ENCODE peak calls at places on chromosomes 11 and 22, in seven cellular contexts. R is omental fat pad, O is mucosa of descending colon, V is cardiac fibroblast, Q is IMR-90, Y is OCI-LY7, A is coronary artery. D is an unnamed sample.

GRCh38 chr11:47724041-47724729 is 9.0 kb upstream of the AGBL2 start:
- DNase-seq in Y (no peak), Q (peak), A (peak), R (no peak), V (peak), O (peak), D (no peak)

GRCh38 chr11:19959210-19959609 is 201.1 kb downstream of the DBX1 start:
- DNase-seq in Y (no peak), Q (no peak), V (no peak), R (no peak), O (no peak), A (no peak), D (no peak)

GRCh38 chr11:9493492-9493891 is 32.7 kb downstream of the ZNF143 start:
- DNase-seq in Q (no peak), R (no peak), A (no peak), V (no peak), O (no peak), Y (no peak), D (no peak)

GRCh38 chr22:46721716-46722115 is 16.3 kb downstream of the CERK start:
- DNase-seq in Q (no peak), R (no peak), V (no peak), Y (no peak), A (no peak), O (no peak), D (no peak)

GRCh38 chr11:14388352-14388751 is 29.4 kb upstream of the RRAS2 start:
- DNase-seq in A (no peak), Y (no peak), O (no peak), Q (peak), R (no peak), V (no peak), D (no peak)

GRCh38 chr22:34293324-34293723 is 373.0 kb upstream of the LARGE1 start:
- DNase-seq in R (no peak), Y (no peak), O (no peak), V (no peak), A (no peak), Q (no peak), D (no peak)

GRCh38 chr11:2825261-2825885 is 60.2 kb downstream of the CDKN1C start:
- DNase-seq in R (no peak), Y (no peak), A (peak), O (peak), Q (peak), V (peak), D (peak)

GRCh38 chr11:123624974-123625373 is 29.4 kb downstream of the SCN3B start:
- DNase-seq in O (no peak), Q (peak), A (no peak), R (no peak), Y (no peak), V (peak), D (no peak)

GRCh38 chr11:47918882-47919495 is 61.4 kb upstream of the PTPRJ start:
- DNase-seq in Y (no peak), O (no peak), R (no peak), V (peak), A (no peak), Q (peak), D (no peak)

GRCh38 chr11:57072640-57073039 is 83.9 kb downstream of the OR5AK2 start:
- DNase-seq in V (peak), O (no peak), R (no peak), Y (no peak), A (no peak), Q (peak), D (peak)

GRCh38 chr11:14642873-14643696 is 519 bp upstream of the PDE3B start:
- DNase-seq in Y (no peak), Q (no peak), R (no peak), A (peak), V (no peak), O (no peak), D (peak)

GRCh38 chr11:289145-289705 is 299 bp downstream of the PGGHG start:
- DNase-seq in R (no peak), Y (no peak), A (no peak), Q (no peak), O (no peak), V (no peak), D (peak)

GRCh38 chr11:24705474-24705873 is 208.6 kb downstream of the LUZP2 start:
- DNase-seq in A (no peak), V (no peak), R (no peak), Q (no peak), Y (no peak), O (no peak), D (no peak)

GRCh38 chr11:122779047-122779629 is 59.2 kb upstream of the CRTAM start:
- DNase-seq in R (no peak), V (peak), A (no peak), O (no peak), Y (no peak), Q (no peak), D (no peak)

GRCh38 chr22:45268167-45268957 is 16.4 kb upstream of the UPK3A start:
- DNase-seq in A (no peak), Y (no peak), V (no peak), R (no peak), Q (no peak), O (peak), D (peak)

GRCh38 chr22:23522642-23523251 is 57.3 kb downstream of the IGLL1 start:
- DNase-seq in R (no peak), A (no peak), Y (no peak), V (peak), O (no peak), Q (no peak), D (no peak)

GRCh38 chr11:47442514-47442913 is 6.4 kb downstream of the RAPSN start:
- DNase-seq in Q (no peak), O (no peak), A (no peak), Y (no peak), V (no peak), R (no peak), D (no peak)

GRCh38 chr22:30825711-30826505 is 131.2 kb downstream of the OSBP2 start:
- DNase-seq in Q (no peak), V (no peak), A (peak), R (no peak), Y (no peak), O (no peak), D (peak)

GRCh38 chr11:119533931-119534694 is 111.1 kb upstream of the THY1 start:
- DNase-seq in V (peak), R (peak), A (no peak), Y (peak), O (peak), Q (peak), D (peak)

GRCh38 chr11:112605093-112605666 is 344.5 kb upstream of the PLET1 start:
- DNase-seq in R (no peak), Y (no peak), O (no peak), Q (peak), V (no peak), A (no peak), D (no peak)

GRCh38 chr22:27777128-27777527 is 24.4 kb downstream of the MN1 start:
- DNase-seq in R (no peak), A (no peak), O (no peak), Q (no peak), V (no peak), Y (no peak), D (no peak)

GRCh38 chr22:27775698-27776409 is 25.7 kb downstream of the MN1 start:
- DNase-seq in R (no peak), A (no peak), V (no peak), O (no peak), Q (no peak), Y (no peak), D (no peak)

GRCh38 chr22:27778299-27779090 is 23.1 kb downstream of the MN1 start:
- DNase-seq in Q (no peak), O (no peak), Y (no peak), V (peak), R (no peak), A (no peak), D (no peak)

GRCh38 chr22:27775087-27775697 is 26.4 kb downstream of the MN1 start:
- DNase-seq in A (no peak), Q (peak), Y (no peak), R (no peak), V (peak), O (no peak), D (no peak)

DNA sequence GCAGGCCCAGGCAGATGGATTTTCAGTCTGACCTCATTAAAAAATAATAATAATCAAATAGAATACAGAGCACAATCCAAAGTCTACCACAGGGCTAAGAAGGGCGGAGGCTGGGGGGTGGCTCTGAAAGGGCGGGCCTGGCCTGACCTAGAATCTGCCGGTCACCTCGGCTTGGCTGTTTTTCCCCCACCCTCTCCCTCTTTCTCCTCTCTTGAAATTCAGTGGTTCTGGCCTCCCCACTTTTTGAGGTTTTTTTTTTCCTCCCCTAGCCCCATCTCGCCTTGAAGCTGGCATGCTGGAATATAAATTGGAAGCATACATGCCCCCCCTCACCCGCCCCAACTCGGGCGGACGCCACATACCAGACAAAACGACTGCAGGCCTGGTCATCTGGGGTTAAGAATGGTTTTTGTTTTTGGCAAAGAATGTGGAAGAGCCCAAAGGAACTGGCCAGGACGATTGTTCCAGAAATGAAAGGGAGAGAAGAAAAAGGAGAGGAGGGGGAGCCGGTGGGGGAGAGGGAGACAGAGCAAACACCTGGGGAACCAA is 25.1 kb downstream of the MN1 start:
- DNase-seq in Y (no peak), A (no peak), R (no peak), V (no peak), Q (no peak), O (no peak), D (no peak)
- TF ChIP-seq CTCF in Y (no peak), A (no peak), R (no peak), V (no peak), Q (no peak), O (no peak), D (no peak)

DNA sequence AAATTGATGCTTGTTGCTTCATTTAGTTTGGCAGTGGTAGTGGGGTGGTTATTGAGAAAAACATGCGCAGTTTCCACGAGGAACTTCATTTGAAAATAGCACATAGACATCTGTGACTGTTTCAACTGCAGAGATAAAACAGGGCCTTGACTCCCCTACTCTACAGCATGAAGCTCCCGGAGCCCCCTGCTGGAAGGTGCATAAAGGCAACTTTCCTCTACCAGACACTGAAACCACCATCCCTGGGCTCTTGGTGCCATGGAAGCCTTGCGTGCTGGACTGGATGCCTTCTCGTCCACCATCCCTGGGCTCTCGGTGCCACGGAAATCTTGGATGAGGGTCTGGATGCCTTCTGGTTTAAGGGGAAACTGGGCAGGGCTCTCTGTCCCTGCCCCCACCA is 195.8 kb downstream of the CSNK2A3 start:
- DNase-seq in R (no peak), A (no peak), V (peak), Q (peak), O (no peak), Y (peak), D (no peak)
- TF ChIP-seq CTCF in R (no peak), A (no peak), V (peak), Q (peak), O (no peak), Y (peak), D (no peak)

DNA sequence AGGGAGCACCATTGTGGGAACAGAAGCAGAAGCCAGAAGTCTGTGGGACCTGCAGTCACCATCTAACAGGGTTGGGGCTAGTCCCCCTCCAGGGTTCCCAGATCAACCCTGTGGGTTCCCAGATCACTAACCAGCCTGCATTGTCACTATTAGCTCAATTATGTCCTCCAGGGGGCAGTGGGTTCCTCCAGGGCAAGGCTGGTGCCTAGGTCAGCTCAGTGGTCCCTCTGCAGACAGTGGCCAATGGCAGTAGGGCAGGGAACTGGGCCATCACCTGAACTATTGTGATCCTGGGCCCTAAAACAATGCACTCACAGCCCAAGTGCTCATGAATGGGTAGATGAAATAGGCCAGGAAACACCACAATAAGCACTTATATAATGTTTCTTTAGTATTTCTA is 18.8 kb upstream of the PRSS23 start:
- DNase-seq in A (no peak), Y (no peak), R (no peak), O (no peak), Q (no peak), V (no peak), D (no peak)
- TF ChIP-seq CTCF in A (no peak), Y (no peak), R (no peak), O (no peak), Q (no peak), V (no peak), D (no peak)

DNA sequence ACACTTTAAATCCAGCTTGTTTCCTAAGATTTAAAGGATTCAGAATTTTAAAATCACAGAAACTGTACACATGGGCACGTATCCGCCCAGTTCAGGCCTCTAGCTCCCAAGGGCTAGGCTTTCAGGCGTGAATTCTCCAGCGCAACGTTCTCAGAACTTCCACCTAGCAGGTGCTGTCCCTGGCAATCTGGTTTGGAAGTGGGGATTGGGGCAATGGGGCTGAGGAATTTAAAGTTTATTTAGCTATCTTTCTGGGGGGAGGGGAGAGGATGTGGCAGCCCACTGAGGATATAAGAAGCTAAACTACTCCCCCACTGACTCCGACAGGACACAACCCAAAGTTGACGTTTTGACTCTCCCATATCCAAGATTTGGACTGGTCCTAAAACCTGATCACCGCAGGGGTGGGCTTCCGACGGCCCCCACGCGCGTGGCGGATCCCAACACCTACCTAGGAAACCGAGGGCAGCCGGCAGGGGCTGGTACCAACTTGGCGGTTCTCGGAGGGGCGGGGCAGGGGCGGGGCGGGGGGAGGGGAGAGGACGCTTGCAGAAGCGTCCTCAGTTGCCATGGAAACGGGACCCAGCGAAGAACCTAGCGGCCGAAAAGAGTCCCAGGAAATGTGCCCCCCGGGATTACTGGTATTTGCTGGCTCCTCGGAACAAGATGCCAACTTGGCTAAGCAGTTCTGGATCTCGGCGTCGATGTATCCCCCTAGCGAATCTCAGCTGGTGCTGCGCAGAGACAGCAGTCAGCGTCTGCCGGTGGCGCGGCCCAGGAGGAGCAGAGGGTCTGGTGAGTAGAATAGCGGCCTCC is at the start of gene HOATZ:
- DNase-seq in R (no peak), V (peak), Q (no peak), A (no peak), O (no peak), Y (no peak), D (no peak)
- TF ChIP-seq CTCF in R (no peak), V (peak), Q (peak), A (no peak), O (no peak), Y (no peak), D (no peak)

DNA sequence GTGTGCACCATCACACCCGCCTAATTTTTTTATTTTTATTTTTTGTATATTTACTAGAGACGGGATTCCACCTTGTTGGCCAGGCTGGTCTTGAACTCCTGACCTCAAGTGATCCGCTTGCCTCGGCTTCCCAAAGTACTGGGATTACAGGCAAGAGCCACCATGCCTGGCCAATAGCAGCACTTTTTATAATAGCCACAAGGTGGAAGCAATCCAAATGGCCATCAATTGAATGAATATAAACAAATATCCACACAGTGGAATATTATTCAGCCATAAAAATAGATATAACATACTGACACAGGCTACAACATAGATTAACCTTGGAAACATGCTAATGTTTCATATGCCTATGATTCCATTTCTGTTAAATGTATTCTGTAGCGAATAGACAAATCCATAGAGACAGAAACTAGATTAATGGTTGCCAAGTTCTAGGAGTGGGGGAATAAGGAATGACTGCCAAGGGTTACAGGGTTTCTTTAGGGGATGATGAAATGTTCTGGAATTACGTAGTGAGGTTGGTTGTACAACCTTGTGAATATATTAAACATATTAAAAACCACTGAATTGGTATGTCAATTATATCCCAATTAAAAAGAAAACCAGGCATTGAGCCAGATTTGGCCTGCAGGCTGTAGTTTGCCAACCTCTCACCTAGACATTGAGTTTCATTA is 4.8 kb downstream of the VPS51 start:
- DNase-seq in V (peak), Y (no peak), A (no peak), O (no peak), Q (no peak), R (no peak), D (no peak)
- TF ChIP-seq CTCF in V (no peak), Y (peak), A (no peak), O (no peak), Q (no peak), R (no peak), D (no peak)

D was measured in lower leg skin.